ENCODE peak calls at places on chromosome X, in five cellular contexts. One of them, this sample, is unnamed.

GRCh38 chrX:43882294-43882681 is at the start of gene MAOB:
- DNase-seq in spleen: no peak
- DNase-seq in tibial nerve: no peak
- DNase-seq in Peyer's patch: no peak
- DNase-seq in A549: no peak
- DNase-seq in this sample: peak; percentile 58

GRCh38 chrX:133958997-133959688 is 26.3 kb downstream of the GPC3 start:
- DNase-seq in spleen: no peak
- DNase-seq in tibial nerve: no peak
- DNase-seq in Peyer's patch: no peak
- DNase-seq in A549: no peak
- DNase-seq in this sample: no peak

GRCh38 chrX:17634542-17635207 is 102.6 kb upstream of the SCML1 start:
- DNase-seq in spleen: no peak
- DNase-seq in tibial nerve: no peak
- DNase-seq in Peyer's patch: no peak
- DNase-seq in A549: no peak
- DNase-seq in this sample: no peak

GRCh38 chrX:149121526-149121925 is 383.6 kb downstream of the IDS start:
- DNase-seq in spleen: no peak
- DNase-seq in tibial nerve: no peak
- DNase-seq in Peyer's patch: no peak
- DNase-seq in A549: no peak
- DNase-seq in this sample: no peak

GRCh38 chrX:56232221-56233082 is at the start of gene KLF8:
- DNase-seq in spleen: no peak
- DNase-seq in tibial nerve: peak; percentile 34
- DNase-seq in Peyer's patch: peak; percentile 64
- DNase-seq in A549: no peak
- DNase-seq in this sample: peak; percentile 34

GRCh38 chrX:148049441-148049840 is 68.3 kb downstream of the FMR1NB start:
- DNase-seq in spleen: no peak
- DNase-seq in tibial nerve: no peak
- DNase-seq in Peyer's patch: no peak
- DNase-seq in A549: peak; percentile 1
- DNase-seq in this sample: no peak

GRCh38 chrX:150365953-150366911 is 3.1 kb downstream of the MAMLD1 start:
- DNase-seq in spleen: peak; percentile 70
- DNase-seq in tibial nerve: peak; percentile 62
- DNase-seq in Peyer's patch: no peak
- DNase-seq in A549: no peak
- DNase-seq in this sample: peak; percentile 39

GRCh38 chrX:40085086-40085551 is 12.6 kb downstream of the BCOR start:
- DNase-seq in spleen: no peak
- DNase-seq in tibial nerve: no peak
- DNase-seq in Peyer's patch: no peak
- DNase-seq in A549: no peak
- DNase-seq in this sample: no peak

GRCh38 chrX:925652-926061 is 286.8 kb downstream of the CRLF2 start:
- DNase-seq in spleen: peak; percentile 60
- DNase-seq in tibial nerve: no peak
- DNase-seq in Peyer's patch: no peak
- DNase-seq in A549: no peak
- DNase-seq in this sample: no peak

GRCh38 chrX:87518504-87518903 is 902 bp downstream of the KLHL4 start:
- DNase-seq in spleen: no peak
- DNase-seq in tibial nerve: no peak
- DNase-seq in Peyer's patch: no peak
- DNase-seq in A549: no peak
- DNase-seq in this sample: no peak

GRCh38 chrX:42519666-42520231 is 258.2 kb downstream of the PPP1R2C start:
- DNase-seq in spleen: no peak
- DNase-seq in tibial nerve: no peak
- DNase-seq in Peyer's patch: no peak
- DNase-seq in A549: no peak
- DNase-seq in this sample: no peak

GRCh38 chrX:50920132-50920531 is 9.6 kb downstream of the BMP15 start:
- DNase-seq in spleen: no peak
- DNase-seq in tibial nerve: no peak
- DNase-seq in Peyer's patch: no peak
- DNase-seq in A549: no peak
- DNase-seq in this sample: no peak

GRCh38 chrX:64885850-64886249 is 90.4 kb downstream of the ZC4H2 start:
- DNase-seq in spleen: no peak
- DNase-seq in tibial nerve: no peak
- DNase-seq in Peyer's patch: no peak
- DNase-seq in A549: no peak
- DNase-seq in this sample: no peak

GRCh38 chrX:54540289-54540688 is 10.3 kb downstream of the GNL3L start:
- DNase-seq in spleen: no peak
- DNase-seq in tibial nerve: no peak
- DNase-seq in Peyer's patch: no peak
- DNase-seq in A549: no peak
- DNase-seq in this sample: peak; percentile 7

GRCh38 chrX:148363836-148364235 is 136.6 kb upstream of the AFF2 start:
- DNase-seq in spleen: no peak
- DNase-seq in tibial nerve: no peak
- DNase-seq in Peyer's patch: no peak
- DNase-seq in A549: no peak
- DNase-seq in this sample: no peak

GRCh38 chrX:20670611-20671010 is 403.9 kb upstream of the RPS6KA3 start:
- DNase-seq in spleen: no peak
- DNase-seq in tibial nerve: no peak
- DNase-seq in Peyer's patch: no peak
- DNase-seq in A549: no peak
- DNase-seq in this sample: no peak

GRCh38 chrX:115437841-115438240 is 123.1 kb upstream of the PLS3 start:
- DNase-seq in spleen: no peak
- DNase-seq in tibial nerve: no peak
- DNase-seq in Peyer's patch: no peak
- DNase-seq in A549: no peak
- DNase-seq in this sample: no peak

GRCh38 chrX:119870626-119871131 is 854 bp downstream of the RNF113A start:
- DNase-seq in spleen: peak; percentile 82
- DNase-seq in tibial nerve: no peak
- DNase-seq in Peyer's patch: peak; percentile 47
- DNase-seq in A549: no peak
- DNase-seq in this sample: no peak

GRCh38 chrX:54452920-54453319 is 12.7 kb downstream of the TSR2 start:
- DNase-seq in spleen: peak; percentile 34
- DNase-seq in tibial nerve: no peak
- DNase-seq in Peyer's patch: no peak
- DNase-seq in A549: peak; percentile 22
- DNase-seq in this sample: no peak

GRCh38 chrX:136168929-136169735 is 21.8 kb downstream of the FHL1 start:
- DNase-seq in spleen: no peak
- DNase-seq in tibial nerve: no peak
- DNase-seq in Peyer's patch: no peak
- DNase-seq in A549: no peak
- DNase-seq in this sample: peak; percentile 56

GRCh38 chrX:103343105-103343504 is 13.1 kb downstream of the TCEAL7 start:
- DNase-seq in spleen: no peak
- DNase-seq in tibial nerve: peak; percentile 72
- DNase-seq in Peyer's patch: no peak
- DNase-seq in A549: peak; percentile 29
- DNase-seq in this sample: no peak

GRCh38 chrX:11329016-11329415 is 35.8 kb downstream of the AMELX start:
- DNase-seq in spleen: no peak
- DNase-seq in tibial nerve: no peak
- DNase-seq in Peyer's patch: no peak
- DNase-seq in A549: no peak
- DNase-seq in this sample: no peak

GRCh38 chrX:154432210-154432609 is 3.7 kb downstream of the ATP6AP1 start:
- DNase-seq in spleen: peak; percentile 72
- DNase-seq in tibial nerve: no peak
- DNase-seq in Peyer's patch: no peak
- DNase-seq in A549: no peak
- DNase-seq in this sample: no peak

GRCh38 chrX:1481636-1482529 is 29.2 kb upstream of the ASMTL start:
- DNase-seq in spleen: peak; percentile 90
- DNase-seq in tibial nerve: peak; percentile 48
- DNase-seq in Peyer's patch: peak; percentile 80
- DNase-seq in A549: peak; percentile 71
- DNase-seq in this sample: peak; percentile 65

GRCh38 chrX:71285929-71286328 is 2.5 kb downstream of the NONO start:
- DNase-seq in spleen: no peak
- DNase-seq in tibial nerve: no peak
- DNase-seq in Peyer's patch: no peak
- DNase-seq in A549: no peak
- DNase-seq in this sample: no peak

GRCh38 chrX:71282514-71283408 is 674 bp upstream of the NONO start:
- DNase-seq in spleen: no peak
- DNase-seq in tibial nerve: no peak
- DNase-seq in Peyer's patch: peak; percentile 24
- DNase-seq in A549: peak; percentile 35
- DNase-seq in this sample: no peak

DNA sequence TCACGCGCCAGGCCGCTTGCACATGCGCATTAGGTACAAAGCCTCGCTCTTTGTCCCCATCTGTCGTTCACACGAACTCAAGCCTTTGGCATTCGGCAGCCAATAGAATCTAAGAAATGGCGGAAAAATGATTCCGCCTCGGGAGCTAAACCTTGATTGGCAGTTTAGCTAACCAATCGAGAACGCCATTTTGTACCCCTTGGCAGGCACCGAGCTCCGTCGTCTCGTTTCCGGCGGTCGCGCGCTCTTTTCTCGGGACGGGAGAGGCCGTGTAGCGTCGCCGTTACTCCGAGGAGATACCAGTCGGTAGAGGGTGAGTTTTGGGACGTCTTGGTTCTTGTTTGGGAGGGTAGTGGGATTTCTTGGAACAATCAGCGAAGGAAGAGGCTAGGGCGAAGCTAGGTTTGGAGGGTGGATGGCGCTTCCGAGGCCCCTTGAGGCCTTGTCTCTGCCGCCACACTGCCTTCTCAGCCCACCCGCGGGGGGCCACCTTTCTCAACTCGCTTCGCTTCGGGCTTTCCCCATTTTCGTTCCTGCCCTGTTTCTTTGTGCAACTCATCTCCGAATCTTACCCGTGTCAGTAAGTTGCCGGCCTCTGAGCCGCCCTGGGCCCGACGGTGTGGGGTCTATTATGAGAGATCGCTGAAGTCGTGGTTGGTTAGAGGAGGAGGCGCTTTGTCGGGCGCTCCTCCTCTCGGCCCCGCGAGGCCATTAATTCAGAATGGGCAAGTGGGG is at the start of gene NONO:
- DNase-seq in spleen: peak; percentile 91
- DNase-seq in tibial nerve: peak; percentile 86
- DNase-seq in Peyer's patch: peak; percentile 81
- DNase-seq in A549: peak; percentile 81
- DNase-seq in this sample: peak; percentile 93
- TF ChIP-seq POLR2A in spleen: no peak
- TF ChIP-seq POLR2A in tibial nerve: peak; percentile 75
- TF ChIP-seq POLR2A in Peyer's patch: peak; percentile 52
- TF ChIP-seq POLR2A in A549: peak; percentile 49
- TF ChIP-seq POLR2A in this sample: no peak

GRCh38 chrX:21738950-21739287 is 19.0 kb downstream of the SMPX start:
- DNase-seq in spleen: no peak
- DNase-seq in tibial nerve: no peak
- DNase-seq in Peyer's patch: no peak
- DNase-seq in A549: no peak
- DNase-seq in this sample: no peak
- H3K27ac ChIP-seq in spleen: no peak overlapping the region
- H3K27ac ChIP-seq in tibial nerve: no peak overlapping the region
- H3K27ac ChIP-seq in Peyer's patch: no peak overlapping the region
- H3K27ac ChIP-seq in A549: no peak overlapping the region
- H3K27ac ChIP-seq in this sample: no peak overlapping the region

DNA sequence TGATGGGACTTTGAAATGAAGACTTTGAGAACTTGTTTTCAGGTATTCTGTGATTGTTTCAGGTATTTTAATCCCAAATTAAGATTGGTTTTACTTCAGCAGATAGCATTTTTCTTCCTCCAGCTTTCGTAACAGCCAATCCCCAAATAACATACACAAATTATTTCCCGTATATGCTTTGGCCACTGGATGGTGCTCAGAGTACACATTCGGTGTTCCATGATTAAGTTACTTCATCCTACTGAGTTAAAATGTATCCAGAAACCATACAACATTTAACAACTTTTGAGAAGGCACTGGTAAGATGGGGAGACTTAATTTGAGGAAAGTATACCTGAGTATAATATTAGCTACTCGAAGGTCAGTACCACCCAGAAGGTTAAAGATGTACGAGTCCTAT is 233.4 kb upstream of the FAM47A start:
- DNase-seq in spleen: no peak
- DNase-seq in tibial nerve: peak; percentile 6
- DNase-seq in Peyer's patch: no peak
- DNase-seq in A549: no peak
- DNase-seq in this sample: no peak
- TF ChIP-seq CTCF in spleen: no peak
- TF ChIP-seq CTCF in tibial nerve: peak; percentile 16
- TF ChIP-seq CTCF in Peyer's patch: peak; percentile 57
- TF ChIP-seq CTCF in A549: no peak
- TF ChIP-seq CTCF in this sample: peak; percentile 30

GRCh38 chrX:101657495-101657894 is 2.2 kb downstream of the ARMCX2 start:
- DNase-seq in spleen: no peak
- DNase-seq in tibial nerve: no peak
- DNase-seq in Peyer's patch: no peak
- DNase-seq in A549: no peak
- DNase-seq in this sample: no peak

GRCh38 chrX:101656817-101657216 is 2.8 kb downstream of the ARMCX2 start:
- DNase-seq in spleen: peak; percentile 73
- DNase-seq in tibial nerve: no peak
- DNase-seq in Peyer's patch: no peak
- DNase-seq in A549: no peak
- DNase-seq in this sample: no peak

GRCh38 chrX:101655540-101655939 is 4.1 kb downstream of the ARMCX2 start:
- DNase-seq in spleen: no peak
- DNase-seq in tibial nerve: no peak
- DNase-seq in Peyer's patch: no peak
- DNase-seq in A549: no peak
- DNase-seq in this sample: no peak

GRCh38 chrX:101659601-101660063 is at the start of gene ARMCX2:
- DNase-seq in spleen: peak; percentile 78
- DNase-seq in tibial nerve: peak; percentile 43
- DNase-seq in Peyer's patch: peak; percentile 34
- DNase-seq in A549: no peak
- DNase-seq in this sample: peak; percentile 62

DNA sequence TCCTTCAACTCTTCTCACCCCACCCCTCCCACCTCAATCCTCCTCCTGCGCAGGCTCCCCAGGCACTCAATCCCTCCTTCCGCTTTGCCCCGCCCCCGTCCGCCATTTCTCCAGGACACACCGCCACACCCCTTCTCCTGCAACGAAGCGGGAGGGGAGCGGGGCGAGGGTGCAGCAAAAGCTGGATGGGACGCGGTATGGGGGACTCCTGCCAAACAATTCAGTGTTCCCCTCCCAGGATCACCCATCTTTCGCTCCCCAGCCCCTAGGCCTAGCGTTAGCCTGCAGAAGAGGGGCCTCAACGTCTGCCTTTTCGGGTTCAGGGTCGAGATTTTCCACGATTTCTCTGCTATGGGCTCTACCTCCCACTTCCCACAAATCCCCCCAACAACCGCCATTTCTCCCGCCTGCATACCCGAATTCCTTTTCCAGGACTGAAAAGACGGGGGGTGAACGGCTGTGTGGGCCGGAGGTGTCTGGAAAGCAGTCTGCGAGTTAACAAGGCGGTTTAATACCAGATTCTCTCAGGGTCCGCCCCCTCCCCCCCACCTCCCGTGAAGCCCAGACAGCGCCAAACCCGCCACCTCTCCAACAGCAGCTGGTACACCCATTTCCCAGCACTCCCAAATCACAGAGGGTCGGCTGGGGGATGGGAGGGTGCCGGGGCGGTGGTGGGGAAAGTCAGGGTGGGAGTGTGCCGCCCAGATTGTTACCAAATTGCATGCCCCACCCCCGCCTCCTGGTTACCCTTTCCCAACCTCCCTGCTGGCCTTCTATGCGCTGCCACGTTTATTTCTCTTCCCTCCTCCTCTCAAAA is 781 bp downstream of the ARMCX2 start:
- DNase-seq in spleen: peak; percentile 84
- DNase-seq in tibial nerve: peak; percentile 65
- DNase-seq in Peyer's patch: peak; percentile 72
- DNase-seq in A549: peak; percentile 39
- DNase-seq in this sample: peak; percentile 73
- TF ChIP-seq POLR2A in spleen: no peak
- TF ChIP-seq POLR2A in tibial nerve: peak; percentile 66
- TF ChIP-seq POLR2A in Peyer's patch: no peak
- TF ChIP-seq POLR2A in A549: peak; percentile 16
- TF ChIP-seq POLR2A in this sample: no peak

This sample was measured in heart left ventricle.